ENCODE peak calls at places on chromosomes 12 and 14, in five cellular contexts. One of them, this sample, is unnamed.

GRCh38 chr14:24690492-24690891 is 56.5 kb upstream of the GZMB start:
- DNase-seq in astrocyte of the spinal cord: no peak
- DNase-seq in foreskin fibroblast: no peak
- DNase-seq in hepatocyte: no peak
- DNase-seq in ovary: no peak
- DNase-seq in this sample: no peak

GRCh38 chr12:12777056-12777455 is 8.4 kb upstream of the APOLD1 start:
- DNase-seq in hepatocyte: no peak
- DNase-seq in astrocyte of the spinal cord: no peak
- DNase-seq in foreskin fibroblast: no peak
- DNase-seq in ovary: no peak
- DNase-seq in this sample: no peak

GRCh38 chr12:124045671-124046070 is 72.7 kb downstream of the ZNF664 start:
- DNase-seq in ovary: no peak
- DNase-seq in foreskin fibroblast: no peak
- DNase-seq in astrocyte of the spinal cord: no peak
- DNase-seq in hepatocyte: no peak
- DNase-seq in this sample: no peak

GRCh38 chr12:21987786-21988185 is 46.6 kb upstream of the ABCC9 start:
- DNase-seq in astrocyte of the spinal cord: no peak
- DNase-seq in hepatocyte: no peak
- DNase-seq in foreskin fibroblast: no peak
- DNase-seq in ovary: no peak
- DNase-seq in this sample: no peak

GRCh38 chr12:121806556-121807308 is 2.9 kb downstream of the SETD1B start:
- DNase-seq in ovary: no peak
- DNase-seq in astrocyte of the spinal cord: peak; percentile 24
- DNase-seq in foreskin fibroblast: peak; percentile 70
- DNase-seq in hepatocyte: peak; percentile 58
- DNase-seq in this sample: peak; percentile 61

GRCh38 chr12:6336859-6337744 is 4.8 kb downstream of the TNFRSF1A start:
- DNase-seq in foreskin fibroblast: peak; percentile 56
- DNase-seq in hepatocyte: no peak
- DNase-seq in ovary: no peak
- DNase-seq in astrocyte of the spinal cord: no peak
- DNase-seq in this sample: no peak

GRCh38 chr12:56029166-56029519 is 8.3 kb downstream of the IKZF4 start:
- DNase-seq in astrocyte of the spinal cord: peak; percentile 9
- DNase-seq in foreskin fibroblast: peak; percentile 88
- DNase-seq in hepatocyte: no peak
- DNase-seq in ovary: peak; percentile 61
- DNase-seq in this sample: no peak

GRCh38 chr12:104493504-104493903 is 36.8 kb downstream of the CHST11 start:
- DNase-seq in astrocyte of the spinal cord: no peak
- DNase-seq in hepatocyte: no peak
- DNase-seq in ovary: no peak
- DNase-seq in foreskin fibroblast: no peak
- DNase-seq in this sample: no peak

GRCh38 chr14:86296173-86296572 is 766.2 kb downstream of the FLRT2 start:
- DNase-seq in hepatocyte: no peak
- DNase-seq in ovary: no peak
- DNase-seq in astrocyte of the spinal cord: peak; percentile 2
- DNase-seq in foreskin fibroblast: peak; percentile 53
- DNase-seq in this sample: no peak

GRCh38 chr12:62268956-62269355 is 8.8 kb downstream of the USP15 start:
- DNase-seq in ovary: no peak
- DNase-seq in hepatocyte: no peak
- DNase-seq in foreskin fibroblast: peak; percentile 76
- DNase-seq in astrocyte of the spinal cord: peak; percentile 49
- DNase-seq in this sample: no peak

DNA sequence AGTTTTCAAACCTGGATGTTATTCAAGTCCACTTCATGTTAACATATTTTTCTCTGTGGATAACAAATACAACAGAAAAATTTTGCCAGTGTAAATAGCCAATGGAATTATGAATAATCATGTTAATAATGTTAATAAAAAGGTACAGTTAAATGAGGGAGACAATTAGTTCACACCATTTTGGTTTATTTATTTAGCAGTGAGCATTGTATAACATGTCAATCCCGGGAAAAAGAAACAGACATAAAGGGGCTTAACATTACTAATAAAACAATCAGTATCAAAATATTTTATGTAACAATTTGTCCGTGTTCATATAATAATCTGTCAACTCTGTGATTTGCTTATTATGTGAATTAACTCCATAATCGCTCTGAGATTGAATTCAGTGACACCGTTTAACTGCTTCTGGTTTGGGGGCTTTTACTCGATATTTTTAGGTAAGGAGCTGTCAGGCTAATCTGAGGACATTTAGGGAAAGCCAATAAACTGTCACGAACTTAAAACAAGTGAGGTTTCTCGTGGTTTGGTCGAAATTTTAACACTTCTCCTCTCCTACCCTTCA is 95.9 kb upstream of the HMGA2 start:
- DNase-seq in astrocyte of the spinal cord: no peak
- DNase-seq in hepatocyte: no peak
- DNase-seq in foreskin fibroblast: no peak
- DNase-seq in ovary: no peak
- DNase-seq in this sample: no peak
- H3K4me3 ChIP-seq in astrocyte of the spinal cord: peak overlapping the region; percentile 65
- H3K4me3 ChIP-seq in hepatocyte: peak overlapping the region; percentile 48
- H3K4me3 ChIP-seq in foreskin fibroblast: peak overlapping the region; percentile 63
- H3K4me3 ChIP-seq in ovary: no peak overlapping the region
- H3K4me3 ChIP-seq in this sample: no peak overlapping the region

GRCh38 chr12:8027856-8028255 is 4.7 kb upstream of the FOXJ2 start:
- DNase-seq in hepatocyte: no peak
- DNase-seq in ovary: no peak
- DNase-seq in foreskin fibroblast: no peak
- DNase-seq in astrocyte of the spinal cord: no peak
- DNase-seq in this sample: no peak
- H3K4me3 ChIP-seq in hepatocyte: peak overlapping the region; percentile 5
- H3K4me3 ChIP-seq in ovary: peak overlapping the region; percentile 84
- H3K4me3 ChIP-seq in foreskin fibroblast: no peak overlapping the region
- H3K4me3 ChIP-seq in astrocyte of the spinal cord: no peak overlapping the region
- H3K4me3 ChIP-seq in this sample: no peak overlapping the region

GRCh38 chr12:26935636-26936378 is 2.0 kb downstream of the INTS13 start:
- DNase-seq in ovary: no peak
- DNase-seq in foreskin fibroblast: no peak
- DNase-seq in hepatocyte: no peak
- DNase-seq in astrocyte of the spinal cord: no peak
- DNase-seq in this sample: no peak
- H3K4me3 ChIP-seq in ovary: no peak overlapping the region
- H3K4me3 ChIP-seq in foreskin fibroblast: peak overlapping the region; percentile 97
- H3K4me3 ChIP-seq in hepatocyte: no peak overlapping the region
- H3K4me3 ChIP-seq in astrocyte of the spinal cord: no peak overlapping the region
- H3K4me3 ChIP-seq in this sample: no peak overlapping the region

GRCh38 chr14:101223147-101223546 is 319.6 kb upstream of the RTL1 start:
- DNase-seq in astrocyte of the spinal cord: no peak
- DNase-seq in foreskin fibroblast: no peak
- DNase-seq in ovary: no peak
- DNase-seq in hepatocyte: no peak
- DNase-seq in this sample: no peak

GRCh38 chr14:101224356-101225115 is 321.0 kb upstream of the RTL1 start:
- DNase-seq in foreskin fibroblast: no peak
- DNase-seq in hepatocyte: peak; percentile 51
- DNase-seq in astrocyte of the spinal cord: no peak
- DNase-seq in ovary: peak; percentile 60
- DNase-seq in this sample: no peak

GRCh38 chr14:101222362-101223090 is 319.0 kb upstream of the RTL1 start:
- DNase-seq in astrocyte of the spinal cord: no peak
- DNase-seq in hepatocyte: peak; percentile 2
- DNase-seq in foreskin fibroblast: no peak
- DNase-seq in ovary: no peak
- DNase-seq in this sample: no peak

GRCh38 chr14:101225116-101225728 is 321.7 kb upstream of the RTL1 start:
- DNase-seq in foreskin fibroblast: no peak
- DNase-seq in hepatocyte: peak; percentile 74
- DNase-seq in ovary: peak; percentile 57
- DNase-seq in astrocyte of the spinal cord: no peak
- DNase-seq in this sample: no peak

GRCh38 chr14:101223561-101224162 is 320.1 kb upstream of the RTL1 start:
- DNase-seq in ovary: no peak
- DNase-seq in astrocyte of the spinal cord: no peak
- DNase-seq in hepatocyte: no peak
- DNase-seq in foreskin fibroblast: no peak
- DNase-seq in this sample: no peak
- H3K4me3 ChIP-seq in ovary: no peak overlapping the region
- H3K4me3 ChIP-seq in astrocyte of the spinal cord: no peak overlapping the region
- H3K4me3 ChIP-seq in hepatocyte: no peak overlapping the region
- H3K4me3 ChIP-seq in foreskin fibroblast: no peak overlapping the region
- H3K4me3 ChIP-seq in this sample: no peak overlapping the region

GRCh38 chr12:32559434-32559833 is 119.7 kb upstream of the DNM1L start:
- DNase-seq in foreskin fibroblast: peak; percentile 32
- DNase-seq in hepatocyte: no peak
- DNase-seq in ovary: no peak
- DNase-seq in astrocyte of the spinal cord: no peak
- DNase-seq in this sample: no peak

GRCh38 chr12:32560520-32560919 is 118.6 kb upstream of the DNM1L start:
- DNase-seq in ovary: no peak
- DNase-seq in hepatocyte: no peak
- DNase-seq in astrocyte of the spinal cord: no peak
- DNase-seq in foreskin fibroblast: no peak
- DNase-seq in this sample: no peak

GRCh38 chr12:32561931-32562341 is 117.2 kb upstream of the DNM1L start:
- DNase-seq in astrocyte of the spinal cord: peak; percentile 26
- DNase-seq in foreskin fibroblast: peak; percentile 75
- DNase-seq in ovary: no peak
- DNase-seq in hepatocyte: no peak
- DNase-seq in this sample: no peak

GRCh38 chr12:32558941-32559340 is 120.2 kb upstream of the DNM1L start:
- DNase-seq in astrocyte of the spinal cord: no peak
- DNase-seq in ovary: no peak
- DNase-seq in foreskin fibroblast: peak; percentile 80
- DNase-seq in hepatocyte: no peak
- DNase-seq in this sample: no peak
- H3K4me3 ChIP-seq in astrocyte of the spinal cord: no peak overlapping the region
- H3K4me3 ChIP-seq in ovary: no peak overlapping the region
- H3K4me3 ChIP-seq in foreskin fibroblast: peak overlapping the region; percentile 6
- H3K4me3 ChIP-seq in hepatocyte: no peak overlapping the region
- H3K4me3 ChIP-seq in this sample: no peak overlapping the region

DNA sequence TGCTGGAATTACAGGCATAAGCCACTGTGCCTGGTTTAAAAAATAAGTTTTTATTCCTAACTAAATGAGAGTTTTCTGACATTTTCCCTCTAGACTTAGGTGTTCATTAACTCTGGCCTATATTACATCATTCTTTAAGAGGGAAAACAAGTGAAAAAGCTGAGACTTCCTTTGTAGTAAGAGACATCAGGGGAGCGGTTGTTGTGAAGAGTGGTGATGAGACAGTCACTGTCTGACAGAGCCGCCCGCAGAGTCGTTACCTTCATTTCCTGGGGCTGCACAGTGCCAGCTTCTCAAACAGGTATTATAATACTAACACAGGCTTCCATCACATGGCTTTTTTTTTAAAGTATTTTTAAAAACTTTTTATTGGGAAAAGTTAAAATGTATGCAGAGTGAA is 19.7 kb upstream of the TDRD9 start:
- DNase-seq in astrocyte of the spinal cord: no peak
- DNase-seq in hepatocyte: no peak
- DNase-seq in foreskin fibroblast: no peak
- DNase-seq in ovary: no peak
- DNase-seq in this sample: no peak
- H3K4me3 ChIP-seq in astrocyte of the spinal cord: no peak overlapping the region
- H3K4me3 ChIP-seq in hepatocyte: no peak overlapping the region
- H3K4me3 ChIP-seq in foreskin fibroblast: no peak overlapping the region
- H3K4me3 ChIP-seq in ovary: no peak overlapping the region
- H3K4me3 ChIP-seq in this sample: no peak overlapping the region

GRCh38 chr12:67630373-67631088 is 18.0 kb upstream of the DYRK2 start:
- DNase-seq in ovary: peak; percentile 36
- DNase-seq in astrocyte of the spinal cord: peak; percentile 13
- DNase-seq in foreskin fibroblast: no peak
- DNase-seq in hepatocyte: no peak
- DNase-seq in this sample: no peak
- H3K4me3 ChIP-seq in ovary: no peak overlapping the region
- H3K4me3 ChIP-seq in astrocyte of the spinal cord: no peak overlapping the region
- H3K4me3 ChIP-seq in foreskin fibroblast: no peak overlapping the region
- H3K4me3 ChIP-seq in hepatocyte: no peak overlapping the region
- H3K4me3 ChIP-seq in this sample: no peak overlapping the region

GRCh38 chr14:61503167-61503801 is 181.9 kb downstream of the PRKCH start:
- DNase-seq in astrocyte of the spinal cord: peak; percentile 53
- DNase-seq in ovary: no peak
- DNase-seq in foreskin fibroblast: no peak
- DNase-seq in hepatocyte: no peak
- DNase-seq in this sample: no peak
- H3K4me3 ChIP-seq in astrocyte of the spinal cord: no peak overlapping the region
- H3K4me3 ChIP-seq in ovary: no peak overlapping the region
- H3K4me3 ChIP-seq in foreskin fibroblast: no peak overlapping the region
- H3K4me3 ChIP-seq in hepatocyte: no peak overlapping the region
- H3K4me3 ChIP-seq in this sample: no peak overlapping the region

GRCh38 chr12:25373396-25373795 is 122.7 kb upstream of the KRAS start:
- DNase-seq in ovary: no peak
- DNase-seq in astrocyte of the spinal cord: no peak
- DNase-seq in foreskin fibroblast: no peak
- DNase-seq in hepatocyte: no peak
- DNase-seq in this sample: no peak
- H3K4me3 ChIP-seq in ovary: no peak overlapping the region
- H3K4me3 ChIP-seq in astrocyte of the spinal cord: no peak overlapping the region
- H3K4me3 ChIP-seq in foreskin fibroblast: no peak overlapping the region
- H3K4me3 ChIP-seq in hepatocyte: no peak overlapping the region
- H3K4me3 ChIP-seq in this sample: no peak overlapping the region

GRCh38 chr14:91501348-91501747 is 8.8 kb downstream of the PPP4R3A start:
- DNase-seq in ovary: no peak
- DNase-seq in foreskin fibroblast: no peak
- DNase-seq in astrocyte of the spinal cord: no peak
- DNase-seq in hepatocyte: no peak
- DNase-seq in this sample: no peak

GRCh38 chr14:91508105-91508504 is 2.0 kb downstream of the PPP4R3A start:
- DNase-seq in astrocyte of the spinal cord: no peak
- DNase-seq in foreskin fibroblast: no peak
- DNase-seq in hepatocyte: no peak
- DNase-seq in ovary: no peak
- DNase-seq in this sample: no peak

GRCh38 chr14:91506226-91506625 is 3.9 kb downstream of the PPP4R3A start:
- DNase-seq in foreskin fibroblast: no peak
- DNase-seq in astrocyte of the spinal cord: no peak
- DNase-seq in ovary: no peak
- DNase-seq in hepatocyte: no peak
- DNase-seq in this sample: no peak

GRCh38 chr14:91501951-91502930 is 7.9 kb downstream of the PPP4R3A start:
- DNase-seq in hepatocyte: no peak
- DNase-seq in astrocyte of the spinal cord: no peak
- DNase-seq in ovary: no peak
- DNase-seq in foreskin fibroblast: no peak
- DNase-seq in this sample: no peak

GRCh38 chr14:91503000-91503504 is 7.1 kb downstream of the PPP4R3A start:
- DNase-seq in hepatocyte: no peak
- DNase-seq in ovary: no peak
- DNase-seq in astrocyte of the spinal cord: no peak
- DNase-seq in foreskin fibroblast: no peak
- DNase-seq in this sample: no peak
- H3K4me3 ChIP-seq in hepatocyte: no peak overlapping the region
- H3K4me3 ChIP-seq in ovary: no peak overlapping the region
- H3K4me3 ChIP-seq in astrocyte of the spinal cord: no peak overlapping the region
- H3K4me3 ChIP-seq in foreskin fibroblast: no peak overlapping the region
- H3K4me3 ChIP-seq in this sample: no peak overlapping the region